ENCODE peak calls at places on chromosomes 7 and 10, in eight cellular contexts. S is neural progenitor cell, T is uterus, R is adrenal gland, P is fibroblast of pulmonary artery, M is left lung, W is A549, O is HCT116. G is an unnamed sample.

GRCh38 chr10:24989867-24990266 is 26.1 kb downstream of the ENKUR start:
- DNase-seq in W (no peak), R (no peak), M (no peak), O (no peak), P (peak), T (no peak), S (no peak), G (peak)

GRCh38 chr10:71323407-71323806 is 4.3 kb downstream of the SLC29A3 start:
- DNase-seq in R (no peak), W (peak), S (no peak), M (no peak), O (peak), P (peak), T (no peak), G (no peak)

GRCh38 chr7:25995893-25996529 is 156.0 kb upstream of the NFE2L3 start:
- DNase-seq in T (no peak), O (peak), R (no peak), M (no peak), W (no peak), P (no peak), S (no peak), G (no peak)

GRCh38 chr10:119292968-119293367 is 85.6 kb downstream of the GRK5 start:
- DNase-seq in S (no peak), P (no peak), R (no peak), W (no peak), M (no peak), O (no peak), T (no peak), G (no peak)

GRCh38 chr7:155669717-155670505 is 25.4 kb downstream of the RBM33 start:
- DNase-seq in O (no peak), R (no peak), M (peak), W (no peak), T (no peak), P (peak), S (no peak), G (peak)

GRCh38 chr10:126930506-126931458 is 25.6 kb downstream of the DOCK1 start:
- DNase-seq in O (no peak), W (no peak), P (peak), S (no peak), T (no peak), R (no peak), M (no peak), G (peak)

GRCh38 chr7:158498443-158499108 is 89.0 kb downstream of the PTPRN2 start:
- DNase-seq in M (no peak), R (no peak), P (no peak), S (no peak), O (no peak), W (no peak), T (no peak), G (no peak)

GRCh38 chr7:138784692-138785091 is 13.1 kb upstream of the TMEM213 start:
- DNase-seq in S (no peak), W (no peak), T (no peak), M (no peak), P (no peak), R (no peak), O (no peak), G (no peak)

GRCh38 chr10:51896849-51897248 is 197.5 kb upstream of the CSTF2T start:
- DNase-seq in P (peak), R (no peak), W (no peak), S (no peak), O (no peak), M (no peak), T (no peak), G (peak)

GRCh38 chr10:124020871-124021823 is 72.3 kb downstream of the CHST15 start:
- DNase-seq in T (no peak), R (no peak), M (no peak), S (no peak), P (no peak), W (no peak), O (no peak), G (no peak)

GRCh38 chr10:22341936-22342222 is 3.4 kb upstream of the SPAG6 start:
- DNase-seq in T (no peak), O (no peak), M (no peak), W (no peak), S (no peak), R (no peak), P (no peak), G (no peak)

GRCh38 chr7:18337023-18337422 is 158.5 kb upstream of the HDAC9 start:
- DNase-seq in P (no peak), R (no peak), W (no peak), O (no peak), S (no peak), M (no peak), T (no peak), G (no peak)

GRCh38 chr10:35355971-35356724 is 19.8 kb downstream of the CCNY start:
- DNase-seq in T (no peak), M (no peak), O (no peak), S (no peak), P (no peak), W (no peak), R (no peak), G (no peak)

GRCh38 chr10:97119058-97119832 is 66.5 kb downstream of the SLIT1 start:
- DNase-seq in R (no peak), M (no peak), O (no peak), S (no peak), T (no peak), P (no peak), W (no peak), G (no peak)

GRCh38 chr7:71976670-71977069 is 435.5 kb downstream of the CALN1 start:
- DNase-seq in R (peak), S (no peak), W (no peak), O (no peak), P (no peak), T (no peak), M (no peak), G (no peak)

GRCh38 chr7:64574481-64575159 is 11.7 kb upstream of the ZNF680 start:
- DNase-seq in R (peak), O (no peak), P (peak), M (no peak), S (no peak), T (peak), W (no peak), G (peak)

GRCh38 chr7:134784251-134785049 is 5.0 kb downstream of the CALD1 start:
- DNase-seq in W (no peak), M (no peak), T (no peak), O (no peak), P (peak), S (peak), R (no peak), G (peak)
- H3K4me3 ChIP-seq in W (no peak), M (no peak), T (no peak), O (no peak), P (no peak), S (no peak), R (no peak), G (no peak)

GRCh38 chr10:59791602-59792001 is 38.3 kb upstream of the MRLN start:
- DNase-seq in W (no peak), O (no peak), R (no peak), P (no peak), S (no peak), T (no peak), M (no peak), G (no peak)
- TF ChIP-seq CTCF in W (no peak), O (no peak), R (no peak), P (no peak), S (no peak), T (no peak), M (no peak), G (no peak)

DNA sequence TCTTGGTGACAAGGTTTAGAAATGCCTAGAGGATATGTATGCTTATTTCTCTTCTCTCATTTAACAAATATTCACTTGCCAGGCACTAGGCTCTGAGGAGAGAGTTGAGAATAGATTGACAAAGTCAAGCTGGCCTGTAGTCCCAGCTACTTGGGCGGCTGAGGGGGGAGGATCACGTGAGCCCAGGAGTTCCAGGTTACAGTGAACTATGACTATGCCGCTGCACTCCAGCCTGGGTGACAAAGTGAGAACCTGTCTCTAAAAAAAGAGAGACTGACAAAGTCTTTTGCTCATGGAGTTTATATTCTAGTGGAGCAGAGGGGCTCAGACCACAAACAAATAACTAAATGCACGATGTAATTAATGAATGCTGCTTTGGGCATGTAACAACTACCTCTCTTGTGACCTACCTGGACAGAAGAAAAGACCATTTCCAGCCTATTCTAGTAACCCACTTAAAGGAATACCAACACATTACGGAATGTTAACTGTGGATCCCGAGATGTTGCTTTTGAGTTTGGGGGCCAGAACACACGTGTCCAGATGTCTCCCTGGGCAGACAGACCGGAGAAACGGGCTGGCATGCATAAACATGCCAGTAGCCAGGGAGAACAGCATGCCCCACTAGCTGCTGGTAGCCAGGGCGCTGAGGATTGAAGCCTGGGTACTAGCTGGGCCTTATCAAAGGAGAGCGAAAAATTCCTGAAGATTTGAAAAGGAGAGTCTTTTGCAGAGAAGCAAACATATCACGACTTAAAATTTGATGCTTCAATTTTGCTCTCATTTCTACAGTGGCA is 2.6 kb upstream of the BMPR1A start:
- DNase-seq in P (no peak), W (no peak), O (no peak), T (no peak), M (no peak), R (no peak), S (no peak), G (no peak)
- H3K4me3 ChIP-seq in P (no peak), W (no peak), O (no peak), T (no peak), M (no peak), R (no peak), S (no peak), G (no peak)

GRCh38 chr7:135704698-135705097 is 23.3 kb downstream of the SLC13A4 start:
- DNase-seq in O (no peak), T (no peak), W (no peak), S (no peak), M (no peak), R (no peak), P (no peak), G (no peak)
- TF ChIP-seq CTCF in O (no peak), T (no peak), W (no peak), S (no peak), M (no peak), R (no peak), P (no peak), G (no peak)